ENCODE peak calls at places on chromosomes 11 and 22, in eight cellular contexts. One of them, this sample, is unnamed.

GRCh38 chr11:42951266-42951665 is 360.5 kb upstream of the API5 start:
- DNase-seq in iris pigment epithelial cell: no peak
- DNase-seq in mesothelial cell of epicardium: no peak
- DNase-seq in activated naive CD8-positive, alpha-beta T cell treated with anti-CD3 and anti-CD28 coated beads, Interleukin-2, amount 10 ng/mL, durations not matched to agents 7 days and 5 days: no peak
- DNase-seq in nephron progenitor cell: no peak
- DNase-seq in NCI-H187 treated with DMSO at 0.1 percent for 48 hours: no peak
- DNase-seq in iPS DF 6.9: no peak
- DNase-seq in pancreas: no peak
- DNase-seq in this sample: no peak

GRCh38 chr11:68107689-68108088 is 13.5 kb downstream of the CHKA start:
- DNase-seq in mesothelial cell of epicardium: no peak
- DNase-seq in NCI-H187 treated with DMSO at 0.1 percent for 48 hours: no peak
- DNase-seq in pancreas: no peak
- DNase-seq in iris pigment epithelial cell: no peak
- DNase-seq in nephron progenitor cell: no peak
- DNase-seq in iPS DF 6.9: no peak
- DNase-seq in activated naive CD8-positive, alpha-beta T cell treated with anti-CD3 and anti-CD28 coated beads, Interleukin-2, amount 10 ng/mL, durations not matched to agents 7 days and 5 days: no peak
- DNase-seq in this sample: no peak

GRCh38 chr22:36900880-36901279 is 12.5 kb upstream of the CSF2RB start:
- DNase-seq in mesothelial cell of epicardium: no peak
- DNase-seq in iris pigment epithelial cell: no peak
- DNase-seq in iPS DF 6.9: peak
- DNase-seq in activated naive CD8-positive, alpha-beta T cell treated with anti-CD3 and anti-CD28 coated beads, Interleukin-2, amount 10 ng/mL, durations not matched to agents 7 days and 5 days: no peak
- DNase-seq in NCI-H187 treated with DMSO at 0.1 percent for 48 hours: no peak
- DNase-seq in pancreas: no peak
- DNase-seq in nephron progenitor cell: no peak
- DNase-seq in this sample: no peak

GRCh38 chr11:74612877-74613276 is 20.5 kb downstream of the POLD3 start:
- DNase-seq in activated naive CD8-positive, alpha-beta T cell treated with anti-CD3 and anti-CD28 coated beads, Interleukin-2, amount 10 ng/mL, durations not matched to agents 7 days and 5 days: no peak
- DNase-seq in nephron progenitor cell: no peak
- DNase-seq in iris pigment epithelial cell: peak
- DNase-seq in NCI-H187 treated with DMSO at 0.1 percent for 48 hours: no peak
- DNase-seq in pancreas: no peak
- DNase-seq in iPS DF 6.9: no peak
- DNase-seq in mesothelial cell of epicardium: no peak
- DNase-seq in this sample: no peak

GRCh38 chr11:35178862-35179261 is 39.9 kb downstream of the CD44 start:
- DNase-seq in mesothelial cell of epicardium: no peak
- DNase-seq in pancreas: no peak
- DNase-seq in iPS DF 6.9: no peak
- DNase-seq in iris pigment epithelial cell: peak
- DNase-seq in activated naive CD8-positive, alpha-beta T cell treated with anti-CD3 and anti-CD28 coated beads, Interleukin-2, amount 10 ng/mL, durations not matched to agents 7 days and 5 days: no peak
- DNase-seq in nephron progenitor cell: no peak
- DNase-seq in NCI-H187 treated with DMSO at 0.1 percent for 48 hours: no peak
- DNase-seq in this sample: no peak

GRCh38 chr11:128544625-128545024 is 42.7 kb downstream of the ETS1 start:
- DNase-seq in mesothelial cell of epicardium: no peak
- DNase-seq in pancreas: no peak
- DNase-seq in activated naive CD8-positive, alpha-beta T cell treated with anti-CD3 and anti-CD28 coated beads, Interleukin-2, amount 10 ng/mL, durations not matched to agents 7 days and 5 days: no peak
- DNase-seq in iPS DF 6.9: no peak
- DNase-seq in iris pigment epithelial cell: peak
- DNase-seq in nephron progenitor cell: no peak
- DNase-seq in NCI-H187 treated with DMSO at 0.1 percent for 48 hours: no peak
- DNase-seq in this sample: no peak

GRCh38 chr11:110984147-110984546 is 261.4 kb upstream of the POU2AF2 start:
- DNase-seq in pancreas: no peak
- DNase-seq in iris pigment epithelial cell: peak
- DNase-seq in iPS DF 6.9: no peak
- DNase-seq in activated naive CD8-positive, alpha-beta T cell treated with anti-CD3 and anti-CD28 coated beads, Interleukin-2, amount 10 ng/mL, durations not matched to agents 7 days and 5 days: no peak
- DNase-seq in mesothelial cell of epicardium: no peak
- DNase-seq in NCI-H187 treated with DMSO at 0.1 percent for 48 hours: no peak
- DNase-seq in nephron progenitor cell: no peak
- DNase-seq in this sample: no peak

GRCh38 chr11:119192111-119192510 is 6.8 kb downstream of the NHERF4 start:
- DNase-seq in NCI-H187 treated with DMSO at 0.1 percent for 48 hours: no peak
- DNase-seq in iris pigment epithelial cell: peak
- DNase-seq in activated naive CD8-positive, alpha-beta T cell treated with anti-CD3 and anti-CD28 coated beads, Interleukin-2, amount 10 ng/mL, durations not matched to agents 7 days and 5 days: no peak
- DNase-seq in nephron progenitor cell: no peak
- DNase-seq in mesothelial cell of epicardium: no peak
- DNase-seq in pancreas: no peak
- DNase-seq in iPS DF 6.9: no peak
- DNase-seq in this sample: no peak

GRCh38 chr11:69913591-69914285 is 94.5 kb upstream of the FGF3 start:
- DNase-seq in pancreas: peak
- DNase-seq in NCI-H187 treated with DMSO at 0.1 percent for 48 hours: no peak
- DNase-seq in iPS DF 6.9: no peak
- DNase-seq in mesothelial cell of epicardium: peak
- DNase-seq in activated naive CD8-positive, alpha-beta T cell treated with anti-CD3 and anti-CD28 coated beads, Interleukin-2, amount 10 ng/mL, durations not matched to agents 7 days and 5 days: peak
- DNase-seq in iris pigment epithelial cell: no peak
- DNase-seq in nephron progenitor cell: peak
- DNase-seq in this sample: no peak

GRCh38 chr22:22787805-22788459 is 99.7 kb upstream of the IGLL5 start:
- DNase-seq in nephron progenitor cell: peak
- DNase-seq in pancreas: peak
- DNase-seq in iris pigment epithelial cell: peak
- DNase-seq in mesothelial cell of epicardium: no peak
- DNase-seq in NCI-H187 treated with DMSO at 0.1 percent for 48 hours: no peak
- DNase-seq in iPS DF 6.9: peak
- DNase-seq in activated naive CD8-positive, alpha-beta T cell treated with anti-CD3 and anti-CD28 coated beads, Interleukin-2, amount 10 ng/mL, durations not matched to agents 7 days and 5 days: peak
- DNase-seq in this sample: no peak

GRCh38 chr11:6614446-6614845 is 2.4 kb upstream of the TAF10 start:
- DNase-seq in mesothelial cell of epicardium: no peak
- DNase-seq in iPS DF 6.9: no peak
- DNase-seq in activated naive CD8-positive, alpha-beta T cell treated with anti-CD3 and anti-CD28 coated beads, Interleukin-2, amount 10 ng/mL, durations not matched to agents 7 days and 5 days: no peak
- DNase-seq in nephron progenitor cell: no peak
- DNase-seq in iris pigment epithelial cell: no peak
- DNase-seq in pancreas: no peak
- DNase-seq in NCI-H187 treated with DMSO at 0.1 percent for 48 hours: no peak
- DNase-seq in this sample: no peak

GRCh38 chr11:121800240-121800639 is 315.8 kb downstream of the BLID start:
- DNase-seq in NCI-H187 treated with DMSO at 0.1 percent for 48 hours: no peak
- DNase-seq in iPS DF 6.9: no peak
- DNase-seq in pancreas: no peak
- DNase-seq in mesothelial cell of epicardium: no peak
- DNase-seq in nephron progenitor cell: no peak
- DNase-seq in iris pigment epithelial cell: no peak
- DNase-seq in activated naive CD8-positive, alpha-beta T cell treated with anti-CD3 and anti-CD28 coated beads, Interleukin-2, amount 10 ng/mL, durations not matched to agents 7 days and 5 days: no peak
- DNase-seq in this sample: no peak

GRCh38 chr11:115924744-115925567 is 420.7 kb upstream of the CADM1 start:
- DNase-seq in NCI-H187 treated with DMSO at 0.1 percent for 48 hours: no peak
- DNase-seq in iris pigment epithelial cell: peak
- DNase-seq in iPS DF 6.9: no peak
- DNase-seq in mesothelial cell of epicardium: no peak
- DNase-seq in activated naive CD8-positive, alpha-beta T cell treated with anti-CD3 and anti-CD28 coated beads, Interleukin-2, amount 10 ng/mL, durations not matched to agents 7 days and 5 days: no peak
- DNase-seq in nephron progenitor cell: no peak
- DNase-seq in pancreas: no peak
- DNase-seq in this sample: no peak

GRCh38 chr22:29478326-29479276 is 1.4 kb upstream of the NEFH start:
- DNase-seq in pancreas: no peak
- DNase-seq in activated naive CD8-positive, alpha-beta T cell treated with anti-CD3 and anti-CD28 coated beads, Interleukin-2, amount 10 ng/mL, durations not matched to agents 7 days and 5 days: peak
- DNase-seq in iris pigment epithelial cell: peak
- DNase-seq in nephron progenitor cell: peak
- DNase-seq in mesothelial cell of epicardium: no peak
- DNase-seq in NCI-H187 treated with DMSO at 0.1 percent for 48 hours: no peak
- DNase-seq in iPS DF 6.9: no peak
- DNase-seq in this sample: no peak

GRCh38 chr11:65183201-65183891 is 1.6 kb downstream of the CAPN1 start:
- DNase-seq in mesothelial cell of epicardium: no peak
- DNase-seq in iris pigment epithelial cell: no peak
- DNase-seq in NCI-H187 treated with DMSO at 0.1 percent for 48 hours: no peak
- DNase-seq in pancreas: no peak
- DNase-seq in nephron progenitor cell: no peak
- DNase-seq in activated naive CD8-positive, alpha-beta T cell treated with anti-CD3 and anti-CD28 coated beads, Interleukin-2, amount 10 ng/mL, durations not matched to agents 7 days and 5 days: no peak
- DNase-seq in iPS DF 6.9: no peak
- DNase-seq in this sample: no peak

GRCh38 chr11:90288207-90288821 is 65.5 kb upstream of the CHORDC1 start:
- DNase-seq in iris pigment epithelial cell: peak
- DNase-seq in pancreas: no peak
- DNase-seq in activated naive CD8-positive, alpha-beta T cell treated with anti-CD3 and anti-CD28 coated beads, Interleukin-2, amount 10 ng/mL, durations not matched to agents 7 days and 5 days: no peak
- DNase-seq in NCI-H187 treated with DMSO at 0.1 percent for 48 hours: no peak
- DNase-seq in iPS DF 6.9: peak
- DNase-seq in nephron progenitor cell: no peak
- DNase-seq in mesothelial cell of epicardium: no peak
- DNase-seq in this sample: no peak

GRCh38 chr22:38088723-38089473 is 4.9 kb upstream of the SLC16A8 start:
- DNase-seq in iPS DF 6.9: no peak
- DNase-seq in nephron progenitor cell: no peak
- DNase-seq in NCI-H187 treated with DMSO at 0.1 percent for 48 hours: no peak
- DNase-seq in iris pigment epithelial cell: no peak
- DNase-seq in pancreas: no peak
- DNase-seq in activated naive CD8-positive, alpha-beta T cell treated with anti-CD3 and anti-CD28 coated beads, Interleukin-2, amount 10 ng/mL, durations not matched to agents 7 days and 5 days: no peak
- DNase-seq in mesothelial cell of epicardium: no peak
- DNase-seq in this sample: no peak

GRCh38 chr11:44623716-44624491 is 58.4 kb downstream of the CD82 start:
- DNase-seq in mesothelial cell of epicardium: no peak
- DNase-seq in nephron progenitor cell: no peak
- DNase-seq in activated naive CD8-positive, alpha-beta T cell treated with anti-CD3 and anti-CD28 coated beads, Interleukin-2, amount 10 ng/mL, durations not matched to agents 7 days and 5 days: peak
- DNase-seq in pancreas: peak
- DNase-seq in NCI-H187 treated with DMSO at 0.1 percent for 48 hours: no peak
- DNase-seq in iris pigment epithelial cell: no peak
- DNase-seq in iPS DF 6.9: no peak
- DNase-seq in this sample: peak

GRCh38 chr11:13629752-13630151 is 38.7 kb upstream of the FAR1 start:
- DNase-seq in pancreas: no peak
- DNase-seq in NCI-H187 treated with DMSO at 0.1 percent for 48 hours: no peak
- DNase-seq in activated naive CD8-positive, alpha-beta T cell treated with anti-CD3 and anti-CD28 coated beads, Interleukin-2, amount 10 ng/mL, durations not matched to agents 7 days and 5 days: no peak
- DNase-seq in iris pigment epithelial cell: no peak
- DNase-seq in iPS DF 6.9: no peak
- DNase-seq in nephron progenitor cell: no peak
- DNase-seq in mesothelial cell of epicardium: no peak
- DNase-seq in this sample: no peak

GRCh38 chr22:38830026-38830844 is 13.6 kb downstream of the NPTXR start:
- DNase-seq in nephron progenitor cell: no peak
- DNase-seq in NCI-H187 treated with DMSO at 0.1 percent for 48 hours: no peak
- DNase-seq in iris pigment epithelial cell: no peak
- DNase-seq in mesothelial cell of epicardium: no peak
- DNase-seq in pancreas: no peak
- DNase-seq in activated naive CD8-positive, alpha-beta T cell treated with anti-CD3 and anti-CD28 coated beads, Interleukin-2, amount 10 ng/mL, durations not matched to agents 7 days and 5 days: no peak
- DNase-seq in iPS DF 6.9: no peak
- DNase-seq in this sample: no peak

This sample was measured in ovary.